ENCODE peak calls at places on chromosomes 11 and 22, in four cellular contexts. C is posterior vena cava, Q is NCI-H2107, D is activated T-cell treated with anti-CD3 and anti-CD28 coated beads for 48 hours. F is an unnamed sample.

GRCh38 chr11:74749965-74750296 is 1.3 kb downstream of the RNF169 start:
- DNase-seq in Q (no peak), D (no peak), C (no peak), F (no peak)

GRCh38 chr11:42812408-42812807 is 499.4 kb upstream of the API5 start:
- DNase-seq in Q (no peak), D (no peak), C (no peak), F (no peak)

GRCh38 chr11:78030429-78031325 is 7.6 kb upstream of the KCTD14 start:
- DNase-seq in C (no peak), Q (peak; percentile 88), D (no peak), F (no peak)

GRCh38 chr11:124841765-124842700 is 23.2 kb upstream of the ROBO3 start:
- DNase-seq in D (no peak), C (no peak), Q (no peak), F (no peak)

GRCh38 chr11:19980957-19981669 is 179.2 kb downstream of the DBX1 start:
- DNase-seq in D (no peak), C (no peak), Q (no peak), F (peak; percentile 35)

GRCh38 chr11:100741866-100742625 is 55.0 kb downstream of the ARHGAP42 start:
- DNase-seq in C (no peak), D (no peak), Q (no peak), F (no peak)

GRCh38 chr11:68961245-68961644 is 19.5 kb downstream of the MRGPRD start:
- DNase-seq in Q (no peak), C (peak; percentile 71), D (no peak), F (no peak)

GRCh38 chr22:20782601-20783299 is 8.8 kb downstream of the SERPIND1 start:
- DNase-seq in Q (no peak), C (peak; percentile 26), D (no peak), F (no peak)

GRCh38 chr22:22691055-22691454 is 46.6 kb downstream of the GGTLC2 start:
- DNase-seq in Q (no peak), D (no peak), C (no peak), F (no peak)

GRCh38 chr22:39745789-39746188 is 147.8 kb downstream of the ENTHD1 start:
- DNase-seq in Q (no peak), D (no peak), C (no peak), F (no peak)

GRCh38 chr22:37661160-37661924 is 2.8 kb downstream of the PDXP start:
- DNase-seq in Q (no peak), D (no peak), C (no peak), F (no peak)

GRCh38 chr11:93474122-93474521 is 69.1 kb downstream of the SMCO4 start:
- DNase-seq in C (no peak), D (no peak), Q (no peak), F (no peak)

GRCh38 chr22:37187552-37187890 is 526 bp downstream of the C1QTNF6 start:
- DNase-seq in C (peak; percentile 74), D (no peak), Q (no peak), F (no peak)

GRCh38 chr22:32324505-32325415 is 32.9 kb upstream of the RFPL3 start:
- DNase-seq in C (peak; percentile 67), D (no peak), Q (no peak), F (no peak)

GRCh38 chr22:20571531-20572007 is 64.2 kb downstream of the MED15 start:
- DNase-seq in D (peak; percentile 55), C (no peak), Q (no peak), F (no peak)

GRCh38 chr11:20608938-20609337 is 9.5 kb downstream of the SLC6A5 start:
- DNase-seq in D (no peak), Q (no peak), C (no peak), F (no peak)

GRCh38 chr22:28481725-28482124 is 197.9 kb downstream of the TTC28 start:
- DNase-seq in Q (no peak), C (no peak), D (no peak), F (no peak)

GRCh38 chr22:37237371-37238268 is 6.4 kb downstream of the RAC2 start:
- DNase-seq in C (peak; percentile 51), Q (no peak), D (no peak), F (no peak)

GRCh38 chr11:67022341-67022933 is 497 bp upstream of the SYT12 start:
- DNase-seq in D (no peak), C (no peak), Q (no peak), F (no peak)

GRCh38 chr11:95545116-95545875 is 244.3 kb downstream of the FAM76B start:
- DNase-seq in D (no peak), Q (no peak), C (no peak), F (no peak)

GRCh38 chr11:13012037-13012693 is 3.0 kb downstream of the RASSF10 start:
- DNase-seq in C (no peak), D (no peak), Q (no peak), F (no peak)

GRCh38 chr11:20111871-20112270 is 48.4 kb downstream of the DBX1 start:
- DNase-seq in D (no peak), C (no peak), Q (no peak), F (no peak)

GRCh38 chr22:49331878-49332277 is 495.8 kb downstream of the BRD1 start:
- DNase-seq in D (no peak), C (peak; percentile 60), Q (no peak), F (no peak)

GRCh38 chr22:49753961-49754673 is 73.6 kb downstream of the BRD1 start:
- DNase-seq in D (no peak), Q (peak; percentile 33), C (peak; percentile 58), F (no peak)

GRCh38 chr22:25488244-25489020 is 76.0 kb upstream of the GRK3 start:
- DNase-seq in D (peak; percentile 48), Q (no peak), C (peak; percentile 83), F (peak; percentile 56)

GRCh38 chr11:79076526-79077115 is 364.2 kb downstream of the TENM4 start:
- DNase-seq in D (no peak), C (no peak), Q (no peak), F (no peak)

GRCh38 chr11:64729851-64730382 is 6.9 kb upstream of the NRXN2 start:
- DNase-seq in D (peak; percentile 27), C (peak; percentile 81), Q (no peak), F (no peak)

GRCh38 chr11:7673724-7674434 is 579 bp upstream of the CYB5R2 start:
- DNase-seq in D (no peak), Q (no peak), C (no peak), F (no peak)

F was measured in AG09319.